ENCODE peak calls at places on chromosomes 11 and 22, in seven cellular contexts. S, E, L, P, I, O and J are unnamed samples.

GRCh38 chr22:20174785-20175596 is 24.1 kb upstream of the CCDC188 start:
- DNase-seq in E (peak; percentile 67), I (no peak), S (no peak), P (no peak), O (peak; percentile 45), L (no peak), J (no peak)

GRCh38 chr11:121534131-121535093 is 81.6 kb upstream of the SORL1-AS1 start:
- DNase-seq in S (no peak), E (no peak), O (no peak), P (no peak), L (no peak), I (no peak), J (peak; percentile 41)

GRCh38 chr22:31075961-31076360 is 5.2 kb upstream of the SMTN start:
- DNase-seq in E (no peak), L (no peak), O (no peak), S (no peak), P (no peak), I (no peak), J (peak; percentile 92)

GRCh38 chr11:45768486-45768885 is 36.5 kb upstream of the SLC35C1 start:
- DNase-seq in S (no peak), O (no peak), I (no peak), L (no peak), P (no peak), E (no peak), J (no peak)

GRCh38 chr11:110076388-110076965 is 16.7 kb upstream of the ZC3H12C start:
- DNase-seq in I (no peak), P (no peak), L (no peak), O (no peak), S (no peak), E (no peak), J (no peak)

GRCh38 chr11:60924110-60924905 is at the start of gene TMEM132A:
- DNase-seq in P (peak; percentile 78), I (no peak), S (peak; percentile 19), E (peak; percentile 91), L (no peak), O (peak; percentile 79), J (peak; percentile 54)

GRCh38 chr22:38862375-38863329 is 9.4 kb downstream of the CBX6 start:
- DNase-seq in E (peak; percentile 88), I (no peak), O (no peak), P (no peak), S (no peak), L (peak; percentile 63), J (no peak)

GRCh38 chr11:86151188-86152005 is 82.5 kb upstream of the PICALM start:
- DNase-seq in L (no peak), E (no peak), I (no peak), O (no peak), P (no peak), S (no peak), J (peak; percentile 74)

GRCh38 chr11:76368497-76368896 is 12.4 kb downstream of the THAP12 start:
- DNase-seq in E (no peak), S (no peak), P (no peak), O (no peak), I (no peak), L (no peak), J (no peak)

GRCh38 chr22:32591620-32592019 is 117.0 kb downstream of the FBXO7 start:
- DNase-seq in I (no peak), O (no peak), L (no peak), E (no peak), P (no peak), S (no peak), J (peak; percentile 80)

GRCh38 chr11:109939176-109939810 is 153.9 kb upstream of the ZC3H12C start:
- DNase-seq in I (peak; percentile 67), E (no peak), P (peak; percentile 88), O (peak; percentile 13), S (no peak), L (no peak), J (peak; percentile 64)

GRCh38 chr11:924406-925157 is 1.1 kb upstream of the AP2A2 start:
- DNase-seq in P (no peak), O (no peak), I (no peak), L (no peak), E (peak; percentile 85), S (no peak), J (no peak)

GRCh38 chr11:105152556-105152955 is 13.0 kb upstream of the CARD18 start:
- DNase-seq in I (no peak), S (no peak), P (no peak), O (no peak), L (no peak), E (no peak), J (no peak)

GRCh38 chr11:45391168-45391850 is 105.2 kb upstream of the SYT13 start:
- DNase-seq in S (no peak), I (no peak), O (no peak), P (no peak), E (no peak), L (no peak), J (no peak)

GRCh38 chr22:22139364-22139763 is 105.2 kb upstream of the VPREB1 start:
- DNase-seq in I (no peak), S (no peak), E (no peak), L (no peak), P (no peak), O (no peak), J (no peak)

GRCh38 chr22:26672060-26672471 is 14.7 kb downstream of the MIAT start:
- DNase-seq in O (no peak), I (no peak), S (peak; percentile 49), P (no peak), L (peak; percentile 75), E (no peak), J (no peak)

GRCh38 chr22:50246242-50247175 is 1.7 kb upstream of the TUBGCP6 start:
- DNase-seq in O (no peak), L (no peak), I (no peak), P (no peak), E (peak; percentile 62), S (no peak), J (no peak)